ENCODE peak calls at places on chromosomes 3 and 15, in five cellular contexts. G is K562, D is HepG2, E is H1, T is GM12878. B is an unnamed sample.

GRCh38 chr3:131819656-131820055 is 215.2 kb downstream of the CPNE4 start:
- DNase-seq in G (no peak), D (no peak), E (no peak), T (no peak), B (no peak)

GRCh38 chr3:113516115-113516505 is 1.2 kb upstream of the SPICE1 start:
- DNase-seq in G (no peak), D (peak), E (no peak), T (no peak), B (peak)

GRCh38 chr3:164687902-164688301 is 390.4 kb downstream of the SI start:
- DNase-seq in G (no peak), D (no peak), E (no peak), T (no peak), B (no peak)

GRCh38 chr3:142857056-142857455 is 31.8 kb downstream of the PCOLCE2 start:
- DNase-seq in G (peak), D (peak), E (no peak), T (no peak), B (peak)

GRCh38 chr3:67278015-67278618 is 280.0 kb downstream of the KBTBD8 start:
- DNase-seq in G (no peak), D (no peak), E (no peak), T (no peak), B (no peak)

GRCh38 chr3:103055021-103055420 is 620.2 kb downstream of the ZPLD1 start:
- DNase-seq in G (no peak), D (no peak), E (no peak), T (no peak), B (no peak)

GRCh38 chr3:25096536-25096935 is 331.5 kb upstream of the RARB start:
- DNase-seq in G (no peak), D (no peak), E (no peak), T (no peak), B (no peak)

GRCh38 chr3:106824856-106825255 is 552.4 kb upstream of the CCDC54 start:
- DNase-seq in G (no peak), D (peak), E (no peak), T (no peak), B (no peak)

GRCh38 chr3:15645246-15645645 is 43.7 kb downstream of the BTD start:
- DNase-seq in G (no peak), D (no peak), E (no peak), T (no peak), B (no peak)

GRCh38 chr15:100769975-100770340 is 109.7 kb upstream of the ALDH1A3 start:
- DNase-seq in G (no peak), D (no peak), E (no peak), T (no peak), B (no peak)

GRCh38 chr15:85379403-85380131 is 836 bp upstream of the AKAP13 start:
- DNase-seq in G (no peak), D (no peak), E (no peak), T (no peak), B (peak)

GRCh38 chr15:78763111-78763795 is 48.0 kb downstream of the ADAMTS7 start:
- DNase-seq in G (no peak), D (no peak), E (peak), T (no peak), B (no peak)

GRCh38 chr15:86178845-86179244 is 99.2 kb downstream of the AGBL1 start:
- DNase-seq in G (no peak), D (no peak), E (no peak), T (no peak), B (peak)

GRCh38 chr15:81954158-81954783 is 91.5 kb downstream of the MEX3B start:
- DNase-seq in G (no peak), D (no peak), E (no peak), T (no peak), B (no peak)

GRCh38 chr3:20480771-20481170 is 294.8 kb upstream of the SGO1 start:
- DNase-seq in G (no peak), D (no peak), E (no peak), T (no peak), B (no peak)

GRCh38 chr3:42535981-42536784 is 33.7 kb downstream of the VIPR1 start:
- DNase-seq in G (peak), D (peak), E (peak), T (no peak), B (peak)

GRCh38 chr15:85307687-85308045 is 72.7 kb upstream of the AKAP13 start:
- DNase-seq in G (no peak), D (no peak), E (no peak), T (no peak), B (no peak)

GRCh38 chr3:46467562-46467961 is 2.9 kb upstream of the LTF start:
- DNase-seq in G (no peak), D (no peak), E (no peak), T (no peak), B (no peak)

GRCh38 chr3:58534592-58535494 is 2.1 kb downstream of the ACOX2 start:
- DNase-seq in G (no peak), D (no peak), E (no peak), T (no peak), B (no peak)

GRCh38 chr15:98620020-98620419 is 28.3 kb upstream of the IGF1R start:
- DNase-seq in G (no peak), D (no peak), E (peak), T (no peak), B (no peak)

GRCh38 chr15:85027033-85027380 is 45.4 kb downstream of the PDE8A start:
- DNase-seq in G (no peak), D (no peak), E (no peak), T (no peak), B (no peak)

GRCh38 chr15:25136119-25136518 is 181.3 kb downstream of the SNRPN start:
- DNase-seq in G (peak), D (peak), E (no peak), T (no peak), B (no peak)

GRCh38 chr3:50913279-50913678 is 238.6 kb downstream of the DOCK3 start:
- DNase-seq in G (no peak), D (no peak), E (no peak), T (no peak), B (no peak)

GRCh38 chr3:150248116-150248864 is 159.8 kb upstream of the TSC22D2 start:
- DNase-seq in G (no peak), D (no peak), E (no peak), T (no peak), B (no peak)

GRCh38 chr3:61948699-61949305 is 387.4 kb downstream of the PTPRG start:
- DNase-seq in G (no peak), D (no peak), E (no peak), T (no peak), B (no peak)

GRCh38 chr3:114143817-114144216 is 35.0 kb downstream of the DRD3 start:
- DNase-seq in G (no peak), D (no peak), E (no peak), T (no peak), B (no peak)

GRCh38 chr3:84962460-84962859 is 3.7 kb downstream of the CADM2 start:
- DNase-seq in G (no peak), D (no peak), E (no peak), T (no peak), B (no peak)

GRCh38 chr15:74632601-74633000 is 17.0 kb downstream of the CLK3 start:
- DNase-seq in G (no peak), D (no peak), E (no peak), T (no peak), B (no peak)

GRCh38 chr3:164179110-164179774 is 899.1 kb downstream of the SI start:
- DNase-seq in G (no peak), D (no peak), E (no peak), T (no peak), B (no peak)

GRCh38 chr15:66734961-66735908 is 33.2 kb downstream of the SMAD6 start:
- DNase-seq in G (no peak), D (no peak), E (no peak), T (no peak), B (no peak)

GRCh38 chr15:57885435-57885834 is 178.9 kb downstream of the POLR2M start:
- DNase-seq in G (no peak), D (no peak), E (no peak), T (no peak), B (no peak)

GRCh38 chr3:47482411-47482810 is 6.7 kb upstream of the SCAP start:
- DNase-seq in G (peak), D (no peak), E (no peak), T (no peak), B (no peak)

GRCh38 chr3:82087958-82088357 is 326.5 kb upstream of the GBE1 start:
- DNase-seq in G (no peak), D (peak), E (no peak), T (no peak), B (peak)

GRCh38 chr3:151293127-151293526 is 14.8 kb upstream of the P2RY14 start:
- DNase-seq in G (no peak), D (no peak), E (no peak), T (no peak), B (no peak)

GRCh38 chr3:4696266-4696665 is 203.1 kb downstream of the ITPR1 start:
- DNase-seq in G (no peak), D (no peak), E (no peak), T (no peak), B (no peak)

GRCh38 chr15:96070636-96071035 is 259.9 kb upstream of the NR2F2 start:
- DNase-seq in G (no peak), D (no peak), E (no peak), T (no peak), B (no peak)

GRCh38 chr3:187264051-187264450 is 27.5 kb downstream of the MASP1 start:
- DNase-seq in G (no peak), D (peak), E (no peak), T (no peak), B (peak)

GRCh38 chr15:31021067-31021665 is 29.7 kb upstream of the MTMR10 start:
- DNase-seq in G (no peak), D (no peak), E (no peak), T (no peak), B (no peak)
- TF ChIP-seq CHD2 in G (no peak), D (no peak), E (no peak), T (no peak), B (no peak)

GRCh38 chr15:51982013-51982769 is 10.6 kb upstream of the LEO1 start:
- DNase-seq in G (no peak), D (peak), E (no peak), T (peak), B (peak)
- TF ChIP-seq CTCF in G (peak), D (peak), E (peak), T (peak), B (peak)

GRCh38 chr3:177945999-177946398 is 590.2 kb upstream of the KCNMB2 start:
- DNase-seq in G (no peak), D (no peak), E (no peak), T (no peak), B (no peak)

GRCh38 chr3:177946515-177946914 is 589.7 kb upstream of the KCNMB2 start:
- DNase-seq in G (no peak), D (no peak), E (no peak), T (no peak), B (no peak)

GRCh38 chr3:177946965-177947364 is 589.3 kb upstream of the KCNMB2 start:
- DNase-seq in G (no peak), D (no peak), E (no peak), T (no peak), B (no peak)

GRCh38 chr3:177942911-177943310 is 593.3 kb upstream of the KCNMB2 start:
- DNase-seq in G (no peak), D (no peak), E (no peak), T (no peak), B (no peak)

DNA sequence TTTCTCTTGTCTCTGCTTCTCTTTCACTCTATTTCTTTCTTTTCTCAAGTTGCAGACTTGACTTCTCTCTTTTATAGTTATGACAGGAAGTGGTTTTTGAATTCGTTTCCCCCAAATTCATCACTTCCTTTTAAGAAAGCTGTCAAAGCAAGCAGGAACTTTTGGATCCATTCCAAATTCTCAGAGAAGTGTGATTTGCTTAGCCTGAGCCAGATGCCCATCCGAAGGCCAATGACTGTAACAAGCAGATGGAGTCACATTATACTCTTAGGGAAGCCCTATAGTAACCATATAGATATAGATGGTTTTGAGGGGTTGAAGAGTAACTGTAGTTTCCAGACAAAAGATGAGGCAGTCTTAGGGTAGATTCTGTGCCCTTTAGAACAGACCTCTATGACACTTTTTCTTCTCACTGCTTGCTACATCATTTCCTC is 592.0 kb upstream of the KCNMB2 start:
- DNase-seq in G (no peak), D (no peak), E (no peak), T (no peak), B (no peak)
- TF ChIP-seq CEBPB in G (no peak), D (no peak), E (no peak), T (no peak), B (no peak)

DNA sequence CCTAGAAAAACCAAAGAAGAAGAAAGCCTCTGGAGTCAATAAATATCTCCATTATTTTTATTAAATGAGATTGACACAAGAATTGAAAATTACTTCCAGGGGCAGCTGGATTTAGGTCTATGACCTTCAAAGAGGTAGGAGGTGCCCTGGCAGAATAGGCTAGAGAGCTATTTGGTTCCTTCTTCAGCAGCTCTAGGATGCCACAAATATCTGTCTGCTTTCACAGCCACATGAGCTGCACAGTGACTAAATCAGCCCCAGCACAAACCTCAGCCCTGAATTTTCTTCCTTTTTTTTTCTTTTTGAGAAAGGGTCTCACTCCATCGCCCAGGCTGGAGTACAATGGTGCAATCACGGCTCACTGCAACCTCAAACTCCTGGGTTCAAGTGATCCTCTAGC is 223.5 kb downstream of the ABHD5 start:
- DNase-seq in G (no peak), D (no peak), E (no peak), T (no peak), B (no peak)
- TF ChIP-seq CHD2 in G (no peak), D (no peak), E (no peak), T (no peak), B (no peak)

DNA sequence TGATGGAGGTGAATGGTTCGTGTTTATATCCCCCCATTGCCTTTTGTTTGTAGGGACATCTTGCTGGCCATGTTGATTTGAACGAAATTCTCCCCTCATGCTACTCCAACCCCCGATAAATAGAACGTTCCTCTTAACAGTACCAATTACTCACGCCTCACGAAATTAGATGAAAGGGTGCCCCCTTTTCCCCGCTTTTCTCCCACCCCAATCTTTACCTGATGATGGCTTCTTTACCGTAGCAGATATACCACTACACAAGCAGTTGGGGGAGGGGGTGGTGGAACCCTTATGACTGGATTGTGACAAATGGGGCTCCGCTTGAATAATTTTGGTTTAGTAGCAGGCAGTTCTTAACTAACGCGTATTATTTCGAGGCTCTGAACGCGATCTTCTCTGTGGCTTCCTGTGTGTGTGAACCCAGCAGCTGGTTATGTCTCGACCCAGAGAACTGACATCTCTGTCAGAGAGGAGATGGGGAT is 1.1 kb downstream of the PIAS1 start:
- DNase-seq in G (no peak), D (no peak), E (no peak), T (peak), B (peak)
- TF ChIP-seq CTCF in G (no peak), D (no peak), E (no peak), T (no peak), B (no peak)

GRCh38 chr15:28085489-28086174 is 13.5 kb downstream of the OCA2 start:
- DNase-seq in G (no peak), D (no peak), E (no peak), T (no peak), B (no peak)

GRCh38 chr15:28082891-28083688 is 16.0 kb downstream of the OCA2 start:
- DNase-seq in G (no peak), D (peak), E (no peak), T (no peak), B (no peak)

GRCh38 chr15:28084547-28084946 is 14.6 kb downstream of the OCA2 start:
- DNase-seq in G (no peak), D (no peak), E (no peak), T (no peak), B (peak)

GRCh38 chr15:28081594-28081993 is 17.5 kb downstream of the OCA2 start:
- DNase-seq in G (no peak), D (no peak), E (no peak), T (no peak), B (no peak)

DNA sequence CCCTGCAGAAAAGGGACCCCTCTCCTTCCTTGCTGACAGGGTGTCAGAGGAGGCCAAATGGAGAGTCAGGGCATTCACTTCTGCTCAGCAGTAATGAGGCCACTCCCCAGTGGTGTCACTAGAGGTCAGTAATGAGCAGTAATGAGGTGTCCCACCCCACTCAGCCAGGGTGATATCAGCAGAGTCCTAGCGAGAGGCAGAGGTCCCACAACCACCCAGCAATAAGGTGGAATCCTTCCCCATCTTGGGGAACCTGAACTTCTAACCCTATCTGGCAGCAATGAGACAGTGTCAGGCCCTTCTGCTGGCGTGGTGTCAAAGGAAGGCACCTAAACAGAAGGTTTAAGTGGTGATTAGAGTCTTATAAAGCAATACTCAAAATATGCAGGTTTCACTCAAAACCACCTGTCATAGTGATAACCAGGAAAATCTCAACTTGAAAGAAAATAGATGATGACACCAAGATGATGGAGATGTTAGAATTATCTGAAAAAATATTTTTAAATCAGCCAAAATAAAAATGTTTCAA is 12.9 kb downstream of the OCA2 start:
- DNase-seq in G (peak), D (peak), E (peak), T (peak), B (peak)
- TF ChIP-seq CEBPB in G (no peak), D (no peak), E (no peak), T (no peak), B (no peak)

GRCh38 chr3:13600950-13601691 is 52.2 kb downstream of the FBLN2 start:
- DNase-seq in G (no peak), D (no peak), E (no peak), T (no peak), B (peak)
- TF ChIP-seq CHD2 in G (no peak), D (no peak), E (no peak), T (no peak), B (no peak)